ENCODE peak calls at places on chromosomes 1 and 21, in ten cellular contexts. N is mammary epithelial cell; D is cardiac muscle cell; W is astrocyte; K is mucosa of descending colon; V is HepG2; G is brain microvascular endothelial cell; R is CD8-positive, alpha-beta T cell; F is hepatocyte; O is tibial nerve. Q is an unnamed sample.

GRCh38 chr1:57483954-57484353 is 60.1 kb upstream of the DAB1 start:
- DNase-seq in R (no peak), K (no peak), F (no peak), W (no peak), D (no peak), O (no peak), N (no peak), V (no peak), G (no peak), Q (no peak)

GRCh38 chr1:41611068-41611931 is 126.8 kb upstream of the EDN2 start:
- DNase-seq in W (no peak), G (no peak), D (no peak), O (no peak), K (no peak), R (no peak), V (no peak), F (no peak), N (no peak), Q (no peak)

GRCh38 chr1:65792671-65793358 is at the start of gene PDE4B:
- DNase-seq in V (no peak), D (peak; percentile 63), O (no peak), K (peak; percentile 40), W (peak; percentile 21), F (peak; percentile 19), N (no peak), R (no peak), G (peak; percentile 3), Q (no peak)

GRCh38 chr21:32083175-32083574 is 195.7 kb downstream of the MIS18A start:
- DNase-seq in V (no peak), R (no peak), D (no peak), G (no peak), O (no peak), W (peak; percentile 2), N (no peak), K (no peak), F (no peak), Q (no peak)

GRCh38 chr1:1157033-1157365 is 16.7 kb upstream of the TTLL10 start:
- DNase-seq in O (no peak), F (no peak), N (no peak), K (no peak), V (no peak), D (no peak), W (no peak), R (no peak), G (no peak), Q (no peak)

GRCh38 chr1:62800274-62800673 is 16.3 kb downstream of the ATG4C start:
- DNase-seq in O (no peak), N (no peak), R (no peak), D (no peak), G (no peak), F (no peak), W (no peak), K (no peak), V (no peak), Q (no peak)

GRCh38 chr1:175133693-175134435 is 58.7 kb downstream of the KIAA0040 start:
- DNase-seq in W (no peak), R (no peak), F (no peak), G (no peak), O (no peak), V (no peak), K (no peak), D (no peak), N (no peak), Q (no peak)

GRCh38 chr1:97920832-97921571 is at the start of gene DPYD:
- DNase-seq in W (peak; percentile 85), G (peak; percentile 81), V (peak; percentile 60), R (peak; percentile 89), D (peak; percentile 94), N (peak; percentile 81), O (peak; percentile 74), K (peak; percentile 91), F (peak; percentile 93), Q (peak; percentile 75)

GRCh38 chr1:85062425-85063026 is 14.2 kb upstream of the MCOLN3 start:
- DNase-seq in R (no peak), G (no peak), O (no peak), D (no peak), K (no peak), V (no peak), W (no peak), N (no peak), F (no peak), Q (no peak)

GRCh38 chr1:11044086-11044848 is 2.8 kb downstream of the MASP2 start:
- DNase-seq in F (no peak), G (no peak), K (no peak), R (no peak), W (no peak), N (no peak), O (no peak), V (no peak), D (no peak), Q (no peak)

GRCh38 chr1:171470726-171471125 is 14.6 kb upstream of the PRRC2C start:
- DNase-seq in R (no peak), N (no peak), V (no peak), O (no peak), W (no peak), G (no peak), F (no peak), K (no peak), D (no peak), Q (no peak)

GRCh38 chr1:171468120-171468790 is 17.1 kb upstream of the PRRC2C start:
- DNase-seq in F (no peak), N (peak; percentile 90), K (no peak), W (peak; percentile 59), V (no peak), D (no peak), O (no peak), R (no peak), G (peak; percentile 11), Q (peak; percentile 61)

DNA sequence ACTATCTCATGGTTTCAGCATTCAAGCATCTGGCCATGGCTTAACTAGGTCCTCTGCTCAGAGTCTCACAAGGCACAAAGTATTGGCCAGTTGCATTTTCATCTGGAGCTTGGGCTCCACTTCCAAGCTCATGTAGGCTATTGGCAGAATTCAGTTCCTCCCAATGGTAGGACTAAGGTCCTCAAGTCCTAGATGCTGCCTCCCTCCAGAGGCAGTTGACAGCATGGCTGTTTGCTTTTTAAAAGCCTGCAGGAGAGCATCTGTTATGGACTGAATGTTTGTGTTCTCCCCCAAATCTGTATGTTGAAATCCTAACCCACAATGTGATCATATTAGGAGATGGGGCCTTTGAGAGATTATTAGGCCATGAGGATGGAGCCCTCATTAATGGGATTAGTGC is 38.0 kb upstream of the HLX start:
- DNase-seq in N (no peak), K (no peak), G (no peak), F (no peak), D (no peak), O (no peak), R (no peak), W (no peak), V (no peak), Q (no peak)
- TF ChIP-seq CTCF in N (no peak), K (no peak), G (no peak), F (no peak), D (no peak), O (no peak), R (no peak), W (no peak), V (peak; percentile 5), Q (no peak)

DNA sequence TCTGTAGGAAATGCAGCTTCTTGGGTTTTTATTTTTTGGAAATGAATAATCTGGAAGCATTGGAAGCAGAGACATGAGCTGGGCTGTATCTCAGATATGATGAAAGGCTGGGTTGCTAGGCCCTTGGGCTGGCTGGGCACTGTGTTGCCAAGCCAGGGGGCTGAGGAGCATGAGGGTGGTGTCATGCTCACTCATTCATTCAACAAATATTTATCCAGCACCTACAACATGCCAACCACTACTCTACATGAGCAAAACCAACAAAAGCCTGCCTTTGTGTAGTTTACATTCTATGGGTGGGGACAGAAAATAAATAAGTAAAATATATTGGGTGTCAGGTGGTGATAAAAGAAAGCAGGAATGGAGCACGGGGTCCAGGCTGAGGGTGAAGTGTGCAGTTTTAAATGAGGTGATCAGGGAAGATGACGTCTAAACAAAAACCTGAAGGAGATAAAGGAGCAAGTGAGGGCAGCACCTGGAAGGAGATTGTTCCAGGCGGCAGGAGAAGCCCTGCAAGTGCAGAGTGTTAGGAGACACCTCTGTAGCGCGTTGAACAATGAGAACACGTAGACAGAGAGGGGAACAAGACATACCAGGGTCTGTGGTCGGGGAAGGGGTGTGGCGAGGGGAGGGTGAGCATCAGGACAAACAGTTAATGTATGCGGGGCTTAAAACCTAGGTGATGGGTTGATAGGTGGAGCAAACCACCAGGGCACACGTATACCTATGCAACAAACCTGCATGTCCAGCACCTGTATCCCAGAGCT is 10.9 kb downstream of the TAGLN2 start:
- DNase-seq in F (no peak), V (no peak), N (no peak), D (no peak), K (no peak), W (no peak), G (no peak), O (no peak), R (no peak), Q (no peak)
- H3K36me3 ChIP-seq in F (no peaks in the 10 kb centered on the region), V (no peaks in the 10 kb centered on the region), N (peaks cover 6% of the 10 kb centered on the region), D (no peaks in the 10 kb centered on the region), K (no peaks in the 10 kb centered on the region), W (peaks cover 17% of the 10 kb centered on the region), G (peaks cover 27% of the 10 kb centered on the region), O (peaks cover 12% of the 10 kb centered on the region), R (peaks cover 11% of the 10 kb centered on the region), Q (peaks cover 1% of the 10 kb centered on the region)

DNA sequence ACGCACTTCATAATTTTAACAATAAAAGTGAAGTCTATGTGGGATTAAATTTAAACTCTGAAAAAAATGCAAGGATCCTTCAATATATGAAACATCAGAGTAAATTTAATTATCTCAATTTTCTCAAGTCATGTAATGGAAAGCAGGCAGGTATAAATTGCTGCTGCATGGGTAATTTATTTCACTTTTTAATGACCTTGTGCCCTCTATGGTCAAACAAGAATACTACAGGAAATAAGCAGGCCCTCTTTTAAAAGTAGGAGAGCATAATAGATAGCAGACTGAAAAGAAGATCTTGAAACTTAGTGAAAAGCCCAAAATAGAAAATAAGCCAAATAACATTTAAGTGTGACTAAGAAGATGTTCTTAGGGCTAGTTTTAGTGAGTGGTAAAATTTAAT is 22.9 kb downstream of the BCAS2 start:
- DNase-seq in R (no peak), K (no peak), G (no peak), F (peak; percentile 10), V (peak; percentile 18), W (no peak), O (no peak), N (peak; percentile 13), D (peak; percentile 10), Q (no peak)
- TF ChIP-seq CTCF in R (peak; percentile 48), K (no peak), G (no peak), F (peak; percentile 41), V (peak; percentile 48), W (peak; percentile 23), O (no peak), N (peak; percentile 39), D (peak; percentile 42), Q (no peak)

DNA sequence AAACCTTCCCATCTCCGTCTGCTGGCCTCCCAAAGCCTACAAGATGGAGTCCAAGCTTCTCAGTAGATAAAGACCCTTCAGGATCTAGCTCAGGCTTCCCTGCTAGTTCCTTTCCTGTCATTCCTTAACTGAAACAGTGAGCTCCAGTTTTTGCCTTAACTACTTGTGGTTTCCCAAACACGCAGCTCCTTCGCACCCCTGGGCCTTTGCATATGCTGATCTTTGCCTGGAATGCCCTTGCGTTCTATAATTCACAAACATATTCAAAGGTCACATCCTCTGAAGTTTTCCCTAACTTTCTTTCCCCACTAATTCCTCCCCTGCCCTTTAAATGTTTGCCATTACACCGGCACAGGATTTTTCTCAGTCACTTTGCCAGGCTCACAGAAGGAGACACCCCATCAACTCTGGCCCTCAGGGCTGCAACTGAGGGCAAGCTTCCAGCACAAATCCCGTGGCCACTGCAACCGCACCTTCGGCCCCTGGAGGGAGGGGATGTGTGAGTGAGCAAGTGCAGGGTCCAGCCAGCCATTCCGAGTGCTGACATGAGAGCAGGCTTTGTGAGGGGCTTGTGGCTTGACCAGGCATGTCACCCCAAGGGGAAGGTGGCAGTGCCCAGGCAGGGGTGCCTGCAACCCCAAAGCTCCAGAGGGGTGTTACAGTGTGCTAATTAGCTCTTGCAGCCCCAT is 41.3 kb downstream of the RAB3B start:
- DNase-seq in O (no peak), K (no peak), F (no peak), N (no peak), R (no peak), G (no peak), D (no peak), W (no peak), V (no peak), Q (no peak)
- H3K36me3 ChIP-seq in O (no peaks in the 10 kb centered on the region), K (no peaks in the 10 kb centered on the region), F (no peaks in the 10 kb centered on the region), N (no peaks in the 10 kb centered on the region), R (no peaks in the 10 kb centered on the region), G (no peaks in the 10 kb centered on the region), D (no peaks in the 10 kb centered on the region), W (no peaks in the 10 kb centered on the region), V (no peaks in the 10 kb centered on the region), Q (no peaks in the 10 kb centered on the region)